ENCODE peak calls at places on chromosomes 6 and 20, in five cellular contexts. N is H1, T is HCT116, H is GM12878, V is K562. Z is an unnamed sample.
A peak's percentile ranks its signal among the peaks of the same experiment; 100 is the strongest.

GRCh38 chr6:17584241-17584803 is 15.8 kb upstream of the FAM8A1 start:
- DNase-seq in N (no peak), T (peak; percentile 66), H (no peak), V (peak; percentile 69), Z (peak; percentile 67)

GRCh38 chr20:20407891-20408805 is 40.2 kb downstream of the INSM1 start:
- DNase-seq in N (no peak), T (peak; percentile 3), H (no peak), V (no peak), Z (peak; percentile 22)

GRCh38 chr20:53738039-53738944 is 144.7 kb upstream of the ZNF217 start:
- DNase-seq in N (peak; percentile 49), T (no peak), H (no peak), V (peak; percentile 86), Z (peak; percentile 88)

GRCh38 chr6:151081658-151082057 is 158.1 kb upstream of the AKAP12 start:
- DNase-seq in N (no peak), T (no peak), H (no peak), V (no peak), Z (no peak)

GRCh38 chr20:43946659-43947315 is 32.1 kb downstream of the TOX2 start:
- DNase-seq in N (no peak), T (no peak), H (no peak), V (no peak), Z (no peak)

GRCh38 chr6:50724381-50725124 is 11.2 kb downstream of the TFAP2D start:
- DNase-seq in N (no peak), T (no peak), H (no peak), V (no peak), Z (no peak)

GRCh38 chr6:121748850-121749249 is 313.4 kb downstream of the GJA1 start:
- DNase-seq in N (no peak), T (no peak), H (no peak), V (no peak), Z (no peak)

GRCh38 chr6:15763827-15764226 is 101.0 kb upstream of the DTNBP1 start:
- DNase-seq in N (no peak), T (peak; percentile 27), H (no peak), V (no peak), Z (peak; percentile 55)

GRCh38 chr6:65448806-65449397 is 258.1 kb downstream of the EYS start:
- DNase-seq in N (no peak), T (no peak), H (no peak), V (no peak), Z (no peak)

GRCh38 chr6:92667843-92668242 is 751.5 kb downstream of the EPHA7 start:
- DNase-seq in N (no peak), T (no peak), H (no peak), V (no peak), Z (no peak)

GRCh38 chr20:11350126-11351005 is 567.3 kb upstream of the BTBD3 start:
- DNase-seq in N (no peak), T (no peak), H (no peak), V (no peak), Z (no peak)

GRCh38 chr6:17448165-17448564 is 54.8 kb downstream of the CAP2 start:
- DNase-seq in N (no peak), T (no peak), H (no peak), V (no peak), Z (no peak)

GRCh38 chr6:168163096-168163731 is 84.2 kb upstream of the FRMD1 start:
- DNase-seq in N (no peak), T (no peak), H (no peak), V (no peak), Z (no peak)

GRCh38 chr6:43269273-43270007 is 26.2 kb downstream of the TTBK1 start:
- DNase-seq in N (no peak), T (no peak), H (no peak), V (peak; percentile 66), Z (no peak)

GRCh38 chr6:136212616-136213396 is 37.3 kb downstream of the MTFR2 start:
- DNase-seq in N (no peak), T (no peak), H (no peak), V (no peak), Z (no peak)

GRCh38 chr6:168353041-168353440 is 33.5 kb upstream of the DACT2 start:
- DNase-seq in N (no peak), T (no peak), H (no peak), V (no peak), Z (no peak)

GRCh38 chr6:48765352-48765961 is 654.5 kb upstream of the PTCHD4 start:
- DNase-seq in N (peak; percentile 25), T (peak; percentile 59), H (no peak), V (peak; percentile 8), Z (peak; percentile 46)

GRCh38 chr20:61845276-61845675 is 220.4 kb downstream of the TAF4 start:
- DNase-seq in N (no peak), T (no peak), H (no peak), V (no peak), Z (no peak)

GRCh38 chr6:170130771-170131241 is 160.1 kb downstream of the DLL1 start:
- DNase-seq in N (no peak), T (no peak), H (no peak), V (no peak), Z (no peak)

GRCh38 chr6:43658161-43658560 is 13.3 kb downstream of the RSPH9 start:
- DNase-seq in N (no peak), T (no peak), H (no peak), V (no peak), Z (no peak)

GRCh38 chr6:41704656-41705328 is 30.6 kb downstream of the TFEB start:
- DNase-seq in N (no peak), T (no peak), H (no peak), V (no peak), Z (no peak)

GRCh38 chr6:26554669-26555504 is 16.7 kb downstream of the HMGN4 start:
- DNase-seq in N (no peak), T (no peak), H (no peak), V (peak; percentile 90), Z (peak; percentile 69)
- TF ChIP-seq SP1 in N (no peak), T (peak; percentile 6), H (no peak), V (peak; percentile 39), Z (no peak)

DNA sequence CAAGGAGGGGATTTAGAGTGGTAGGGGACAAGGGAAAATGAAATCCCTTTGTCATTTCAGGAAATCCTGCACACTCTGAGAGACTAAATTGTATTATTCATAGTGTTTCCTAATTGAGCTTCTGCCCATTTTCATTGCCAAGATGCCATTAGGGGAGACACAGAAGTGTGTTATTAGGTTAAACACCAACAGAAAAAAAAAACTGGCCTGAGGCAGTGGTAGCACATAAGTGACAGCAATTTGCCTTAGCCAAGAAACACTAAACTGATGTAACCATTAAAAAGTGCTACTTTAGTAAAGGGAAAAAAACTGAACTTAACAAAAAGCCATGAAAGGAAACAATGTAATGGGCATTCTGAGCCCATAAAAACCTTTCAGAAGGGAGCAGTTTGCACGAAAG is 270.5 kb upstream of the PLN start:
- DNase-seq in N (no peak), T (no peak), H (no peak), V (no peak), Z (no peak)
- TF ChIP-seq ATF3 in N (no peak), T (no peak), H (no peak), V (no peak), Z (no peak)

GRCh38 chr6:5151955-5152401 is 66.8 kb downstream of the PPP1R3G start:
- DNase-seq in N (no peak), T (no peak), H (no peak), V (no peak), Z (no peak)
- H2AFZ ChIP-seq in N (no peak overlapping the region), T (no peak overlapping the region), H (no peak overlapping the region), V (no peak overlapping the region), Z (no peak overlapping the region)

GRCh38 chr6:123925360-123925759 is 121.7 kb downstream of the NKAIN2 start:
- DNase-seq in N (no peak), T (no peak), H (peak; percentile 47), V (no peak), Z (no peak)
- TF ChIP-seq SP1 in N (no peak), T (no peak), H (no peak), V (no peak), Z (no peak)

DNA sequence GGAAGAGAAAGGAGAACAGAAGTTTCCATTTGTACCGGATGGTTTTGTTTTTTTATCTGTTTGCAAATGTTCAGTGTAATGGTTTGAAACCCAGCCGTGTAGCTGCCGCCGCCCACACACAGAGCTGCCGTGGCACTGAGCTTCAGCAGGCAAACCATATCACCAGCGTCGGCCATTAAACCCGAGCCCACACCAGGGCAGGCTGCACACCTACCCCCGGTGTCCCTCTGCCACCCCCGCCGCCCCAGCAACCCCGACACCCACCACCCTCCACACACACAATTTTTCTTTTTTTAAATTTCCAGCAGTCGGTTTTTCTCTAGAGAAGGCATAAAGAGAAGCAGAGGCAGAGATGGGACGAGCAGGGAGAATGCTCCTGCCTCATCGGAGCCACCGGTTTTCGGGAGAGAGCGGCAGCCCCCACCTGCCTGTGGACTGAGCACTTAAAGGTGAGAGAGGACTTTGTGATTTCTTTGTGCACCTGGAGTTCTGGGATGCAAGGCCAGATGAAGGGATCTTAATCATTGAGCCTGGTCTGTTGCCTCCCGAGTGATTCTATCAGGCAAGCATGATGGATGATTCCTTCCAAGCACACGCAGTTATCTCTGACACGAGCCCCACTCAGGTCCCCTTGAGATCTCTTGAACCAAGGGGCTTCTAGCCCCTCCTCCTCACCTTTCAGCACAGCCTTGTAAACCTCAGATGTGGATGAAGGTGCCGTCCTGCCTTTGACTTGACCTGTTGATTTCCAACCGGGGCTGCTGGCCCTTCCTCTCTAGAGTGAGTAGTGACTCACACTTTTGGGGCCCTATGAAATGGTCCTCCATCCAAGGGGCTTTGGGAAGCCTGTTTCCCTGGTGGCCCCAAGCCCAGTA is 17.5 kb upstream of the ZNF831 start:
- DNase-seq in N (no peak), T (no peak), H (no peak), V (no peak), Z (no peak)
- TF ChIP-seq ATF3 in N (no peak), T (no peak), H (no peak), V (no peak), Z (no peak)

Z was measured in HepG2.